ENCODE peak calls at places on chromosomes 16 and 17, in eight cellular contexts. E is lower leg skin, Z is AG04450, F is PC-9, R is kidney epithelial cell, M is HCT116, P is cardiac fibroblast, U is right atrium auricular region. Y is an unnamed sample.
A peak's percentile ranks its signal among the peaks of the same experiment; 100 is the strongest.

GRCh38 chr16:56047307-56048234 is 143.7 kb upstream of the GNAO1 start:
- DNase-seq in E (no peak), Z (no peak), F (no peak), R (no peak), M (no peak), P (no peak), U (no peak), Y (no peak)

GRCh38 chr16:6946802-6947201 is 385.8 kb upstream of the RBFOX1 start:
- DNase-seq in E (no peak), Z (no peak), F (no peak), R (no peak), M (no peak), P (no peak), U (no peak), Y (no peak)

GRCh38 chr16:24255446-24256352 is at the start of gene CACNG3:
- DNase-seq in E (no peak), Z (no peak), F (peak; percentile 4), R (no peak), M (no peak), P (peak; percentile 9), U (no peak), Y (no peak)

GRCh38 chr17:65228734-65229390 is 91.7 kb downstream of the RGS9 start:
- DNase-seq in E (no peak), Z (no peak), F (no peak), R (no peak), M (peak; percentile 28), P (peak; percentile 88), U (no peak), Y (no peak)

GRCh38 chr16:56258508-56259424 is 67.5 kb downstream of the GNAO1 start:
- DNase-seq in E (no peak), Z (no peak), F (no peak), R (no peak), M (no peak), P (no peak), U (no peak), Y (no peak)

GRCh38 chr17:1147664-1148063 is 32.1 kb downstream of the ABR start:
- DNase-seq in E (no peak), Z (no peak), F (peak; percentile 80), R (no peak), M (peak; percentile 71), P (peak; percentile 62), U (no peak), Y (peak; percentile 80)

GRCh38 chr17:3511841-3512511 is 36.2 kb downstream of the ASPA start:
- DNase-seq in E (no peak), Z (no peak), F (no peak), R (no peak), M (no peak), P (no peak), U (peak; percentile 26), Y (no peak)

GRCh38 chr16:5002699-5003143 is 31.0 kb downstream of the NAGPA start:
- DNase-seq in E (no peak), Z (no peak), F (no peak), R (no peak), M (no peak), P (no peak), U (no peak), Y (no peak)

GRCh38 chr17:49244839-49245238 is 14.3 kb upstream of the PHOSPHO1 start:
- DNase-seq in E (no peak), Z (no peak), F (no peak), R (no peak), M (no peak), P (no peak), U (no peak), Y (no peak)

GRCh38 chr17:1375615-1376014 is 24.4 kb downstream of the YWHAE start:
- DNase-seq in E (no peak), Z (no peak), F (no peak), R (no peak), M (no peak), P (no peak), U (no peak), Y (no peak)

GRCh38 chr17:80192268-80192667 is 22.4 kb downstream of the CARD14 start:
- DNase-seq in E (no peak), Z (no peak), F (no peak), R (no peak), M (no peak), P (peak; percentile 19), U (peak; percentile 59), Y (no peak)

GRCh38 chr17:9987779-9988585 is 82.9 kb upstream of the RCVRN start:
- DNase-seq in E (no peak), Z (no peak), F (peak; percentile 10), R (no peak), M (no peak), P (peak; percentile 46), U (no peak), Y (peak; percentile 37)

GRCh38 chr16:1918890-1919679 is 870 bp upstream of the HS3ST6 start:
- DNase-seq in E (no peak), Z (no peak), F (no peak), R (no peak), M (no peak), P (no peak), U (no peak), Y (no peak)

GRCh38 chr17:76139801-76140660 is 1.0 kb downstream of the FOXJ1 start:
- DNase-seq in E (no peak), Z (no peak), F (no peak), R (no peak), M (no peak), P (no peak), U (no peak), Y (no peak)
- TF ChIP-seq CTCF in E (no peak), Z (no peak), F (no peak), R (no peak), M (no peak), P (no peak), U (no peak), Y (no peak)

GRCh38 chr16:83068686-83069085 is 441.9 kb downstream of the CDH13 start:
- DNase-seq in E (no peak), Z (no peak), F (no peak), R (no peak), M (no peak), P (peak; percentile 80), U (no peak), Y (no peak)
- TF ChIP-seq CTCF in E (no peak), Z (peak; percentile 45), F (no peak), R (peak; percentile 19), M (no peak), P (peak; percentile 15), U (no peak), Y (no peak)

GRCh38 chr17:82963104-82963950 is 116.1 kb upstream of the METRNL start:
- DNase-seq in E (peak; percentile 97), Z (peak; percentile 32), F (peak; percentile 15), R (no peak), M (no peak), P (peak; percentile 83), U (peak; percentile 91), Y (no peak)
- TF ChIP-seq CTCF in E (peak; percentile 61), Z (peak; percentile 90), F (no peak), R (peak; percentile 92), M (peak; percentile 53), P (peak; percentile 86), U (peak; percentile 56), Y (no peak)

GRCh38 chr17:39687546-39688474 is at the start of gene PGAP3:
- DNase-seq in E (peak; percentile 95), Z (peak; percentile 66), F (peak; percentile 82), R (peak; percentile 54), M (peak; percentile 91), P (peak; percentile 93), U (peak; percentile 86), Y (peak; percentile 100)

GRCh38 chr17:39688475-39688835 is 598 bp upstream of the PGAP3 start:
- DNase-seq in E (no peak), Z (no peak), F (no peak), R (no peak), M (no peak), P (no peak), U (no peak), Y (peak; percentile 97)

GRCh38 chr17:39684369-39685043 is 3.4 kb downstream of the PGAP3 start:
- DNase-seq in E (no peak), Z (no peak), F (no peak), R (no peak), M (no peak), P (no peak), U (no peak), Y (peak; percentile 78)

GRCh38 chr17:39687101-39687545 is 734 bp downstream of the PGAP3 start:
- DNase-seq in E (no peak), Z (no peak), F (no peak), R (no peak), M (no peak), P (no peak), U (no peak), Y (peak; percentile 99)

GRCh38 chr17:39688945-39689344 is 1.1 kb upstream of the PGAP3 start:
- DNase-seq in E (no peak), Z (no peak), F (no peak), R (no peak), M (no peak), P (no peak), U (no peak), Y (peak; percentile 88)
- TF ChIP-seq CTCF in E (no peak), Z (no peak), F (no peak), R (no peak), M (peak; percentile 45), P (no peak), U (no peak), Y (no peak)

GRCh38 chr17:58084317-58084981 is 1.2 kb downstream of the DYNLL2 start:
- DNase-seq in E (no peak), Z (no peak), F (peak; percentile 53), R (no peak), M (peak; percentile 56), P (peak; percentile 19), U (no peak), Y (peak; percentile 48)
- TF ChIP-seq CTCF in E (no peak), Z (peak; percentile 14), F (peak; percentile 55), R (peak; percentile 29), M (peak; percentile 66), P (no peak), U (no peak), Y (no peak)